ENCODE peak calls at places on chromosomes 13 and 19, in four cellular contexts. N is GM23248; A is adrenal gland; W is CD8-positive, alpha-beta memory T cell. H is an unnamed sample.

GRCh38 chr13:50080158-50080855 is 65.1 kb downstream of the KCNRG start:
- DNase-seq in A (peak; percentile 50), N (peak; percentile 64), W (peak; percentile 57), H (peak; percentile 44)

GRCh38 chr19:46674416-46675178 is 13.6 kb upstream of the DACT3 start:
- DNase-seq in W (no peak), N (no peak), A (no peak), H (no peak)

GRCh38 chr13:87671824-87672603 is 843 bp downstream of the SLITRK5 start:
- DNase-seq in W (no peak), N (peak; percentile 9), A (no peak), H (no peak)

GRCh38 chr13:62687727-62688126 is 1272.1 kb upstream of the PCDH20 start:
- DNase-seq in W (no peak), N (no peak), A (no peak), H (no peak)

GRCh38 chr13:66036024-66036614 is 1194.0 kb downstream of the PCDH9 start:
- DNase-seq in A (no peak), N (no peak), W (no peak), H (peak; percentile 27)

GRCh38 chr13:52969373-52969772 is 59.2 kb upstream of the OLFM4 start:
- DNase-seq in W (no peak), A (no peak), N (no peak), H (no peak)

GRCh38 chr13:111184685-111185401 is 69.7 kb downstream of the ARHGEF7 start:
- DNase-seq in A (no peak), W (peak; percentile 69), N (no peak), H (no peak)

GRCh38 chr13:52158629-52159158 is 703 bp downstream of the NEK3 start:
- DNase-seq in A (no peak), W (no peak), N (peak; percentile 74), H (peak; percentile 42)

GRCh38 chr19:56987184-56987583 is 132.6 kb upstream of the USP29 start:
- DNase-seq in W (no peak), A (no peak), N (no peak), H (no peak)

GRCh38 chr19:23784274-23784673 is 25.6 kb upstream of the ZNF681 start:
- DNase-seq in N (no peak), W (no peak), A (no peak), H (no peak)

DNA sequence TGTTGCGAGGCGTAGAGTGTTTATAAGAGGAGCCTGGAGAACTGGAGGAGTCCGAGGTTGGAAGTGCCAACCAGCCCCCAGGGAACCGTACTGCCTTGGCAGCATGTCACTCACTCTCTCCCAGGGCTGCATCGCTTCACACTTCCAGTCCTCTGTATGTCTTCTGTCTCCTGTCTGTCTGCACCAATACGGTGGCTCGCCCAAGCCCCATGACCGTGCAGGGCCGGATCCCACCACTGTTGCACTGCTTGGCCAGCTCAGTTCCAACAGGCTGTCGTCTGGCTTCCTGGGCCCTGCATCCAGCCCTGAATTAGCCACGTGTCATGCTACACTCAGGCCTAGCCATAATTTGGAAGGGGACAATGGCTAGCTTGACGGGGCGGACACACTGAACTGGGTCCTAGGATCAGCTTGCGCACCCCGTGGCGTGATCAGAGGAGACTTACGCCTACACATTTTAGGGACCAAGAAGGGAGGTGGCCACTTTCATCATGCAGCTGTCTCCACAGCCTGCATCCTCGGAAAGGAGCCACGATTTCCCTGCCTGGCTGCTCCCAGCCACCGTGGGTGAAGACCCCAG is 147.1 kb downstream of the URI1 start:
- DNase-seq in W (no peak), A (no peak), N (no peak), H (no peak)
- H3K4me1 ChIP-seq in W (no peaks in the 10 kb centered on the region), A (no peaks in the 10 kb centered on the region), N (no peaks in the 10 kb centered on the region), H (no peaks in the 10 kb centered on the region)

DNA sequence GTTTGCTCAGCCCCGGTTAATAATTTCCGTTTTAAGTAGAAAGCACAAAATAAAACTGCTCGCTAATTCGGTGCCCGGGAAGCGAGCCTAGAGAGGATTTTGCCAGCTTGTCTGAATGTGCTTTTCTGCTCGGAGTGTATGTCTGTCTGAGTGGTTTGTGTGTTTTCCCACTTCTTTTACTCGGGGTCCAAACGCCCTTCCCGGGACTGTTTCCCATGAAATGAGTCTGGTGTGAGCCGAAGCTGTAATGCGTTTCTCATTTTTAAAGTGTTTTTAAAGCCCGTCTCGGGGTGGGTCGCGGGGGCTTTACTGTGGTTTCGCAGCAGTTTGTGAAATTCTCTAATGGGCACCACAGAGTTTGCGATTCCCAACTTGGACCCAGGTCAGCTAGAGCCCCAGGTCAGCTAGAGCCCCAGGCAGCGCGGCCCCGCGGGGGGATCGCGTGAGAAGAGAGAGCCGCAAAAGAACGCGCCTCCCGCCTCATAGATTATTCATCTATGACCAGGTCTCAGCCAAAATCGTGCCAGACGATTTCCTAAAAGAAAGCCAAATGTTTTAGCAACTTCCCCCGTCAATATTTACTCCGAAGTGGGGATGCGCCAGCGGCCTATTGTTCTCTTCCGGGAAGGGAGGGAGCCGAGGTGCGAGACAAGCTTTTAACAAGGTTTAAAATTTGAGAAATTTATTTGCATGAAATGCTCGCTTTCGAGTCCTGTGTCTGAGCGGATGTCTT is 2.0 kb downstream of the ZIC2 start:
- DNase-seq in N (peak; percentile 57), W (no peak), A (no peak), H (no peak)
- H3K4me1 ChIP-seq in N (no peaks in the 10 kb centered on the region), W (peaks cover 21% of the 10 kb centered on the region), A (peaks cover 19% of the 10 kb centered on the region), H (peaks cover 12% of the 10 kb centered on the region)

DNA sequence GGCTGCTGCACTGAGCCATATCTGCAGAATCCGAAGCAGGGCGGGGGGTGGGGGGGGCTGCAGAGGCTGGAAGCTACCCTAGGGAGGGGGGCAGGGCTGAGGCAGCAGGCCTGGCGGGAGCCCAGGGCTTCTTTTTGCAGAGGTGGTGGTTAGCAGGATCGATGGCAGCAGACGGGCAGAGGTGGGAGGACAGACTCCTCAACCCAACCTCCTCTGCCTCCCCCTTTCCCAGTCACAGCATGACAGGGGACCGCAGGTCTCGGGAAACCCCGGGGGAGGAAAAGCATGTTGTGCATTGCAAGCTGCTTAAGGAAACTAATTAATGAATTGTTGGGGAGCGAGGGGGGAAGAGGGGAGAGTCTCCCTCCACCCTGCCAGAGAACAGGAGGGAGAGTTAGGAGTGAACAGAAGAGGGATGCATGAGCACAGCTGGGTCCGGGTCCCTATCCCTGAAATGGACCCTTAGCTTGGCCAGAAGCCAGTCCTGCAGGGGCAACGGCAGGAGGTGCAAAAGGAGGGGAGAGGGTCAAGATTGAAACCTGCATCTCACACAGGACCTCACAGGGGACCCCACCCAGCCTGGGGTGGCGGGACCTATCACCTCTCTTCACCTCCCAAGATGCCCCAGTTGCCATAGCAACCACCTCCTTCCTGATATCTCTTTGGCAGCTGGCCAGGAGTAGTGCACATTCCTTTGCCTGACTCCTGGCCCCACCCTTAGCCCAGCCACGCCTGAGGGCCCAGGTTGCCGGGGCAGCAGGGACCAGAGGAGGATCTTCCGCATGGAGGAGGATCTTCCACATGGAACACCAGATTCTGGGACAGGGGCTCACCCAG is 1.8 kb downstream of the FXYD7 start:
- DNase-seq in W (peak; percentile 36), A (no peak), N (no peak), H (no peak)
- H3K4me1 ChIP-seq in W (peaks cover 40% of the 10 kb centered on the region), A (no peaks in the 10 kb centered on the region), N (peaks cover 2% of the 10 kb centered on the region), H (no peaks in the 10 kb centered on the region)

GRCh38 chr19:3509566-3509989 is 3.5 kb downstream of the FZR1 start:
- DNase-seq in A (peak; percentile 87), N (peak; percentile 90), W (no peak), H (peak; percentile 86)
- H3K4me1 ChIP-seq in A (peaks cover 46% of the 10 kb centered on the region), N (peaks cover 8% of the 10 kb centered on the region), W (peaks cover 25% of the 10 kb centered on the region), H (peaks cover 48% of the 10 kb centered on the region)

GRCh38 chr19:55596304-55596703 is 3.0 kb downstream of the FIZ1 start:
- DNase-seq in N (no peak), W (no peak), A (no peak), H (no peak)
- H3K4me1 ChIP-seq in N (peaks cover 4% of the 10 kb centered on the region), W (peaks cover 14% of the 10 kb centered on the region), A (peaks cover 7% of the 10 kb centered on the region), H (no peaks in the 10 kb centered on the region)

DNA sequence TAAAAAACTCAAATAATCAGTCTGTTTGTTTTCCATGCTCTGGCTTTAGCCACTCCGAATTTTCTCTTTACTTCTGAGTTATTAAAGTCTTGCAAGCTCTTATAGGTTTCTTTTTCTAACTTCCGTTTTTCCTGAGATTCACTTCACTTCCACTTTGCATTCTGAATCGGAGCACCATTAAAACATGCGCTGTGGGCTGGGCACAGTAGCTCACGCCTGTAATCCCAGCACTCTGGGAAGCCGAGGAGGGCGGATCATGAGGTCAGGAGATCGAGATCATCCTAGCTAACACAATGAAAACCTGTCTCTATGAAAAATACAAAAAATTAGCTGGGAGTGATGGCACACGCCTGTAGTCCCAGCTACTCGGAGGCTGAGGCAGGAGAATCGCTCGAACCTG is 357.9 kb downstream of the SLITRK6 start:
- DNase-seq in N (no peak), A (no peak), W (no peak), H (no peak)
- H3K4me1 ChIP-seq in N (no peaks in the 10 kb centered on the region), A (no peaks in the 10 kb centered on the region), W (no peaks in the 10 kb centered on the region), H (no peaks in the 10 kb centered on the region)

GRCh38 chr19:11092181-11092538 is 2.9 kb downstream of the LDLR start:
- DNase-seq in W (peak; percentile 42), A (no peak), N (peak; percentile 87), H (peak; percentile 65)
- H3K4me1 ChIP-seq in W (peaks cover 68% of the 10 kb centered on the region), A (peaks cover 70% of the 10 kb centered on the region), N (peaks cover 51% of the 10 kb centered on the region), H (peaks cover 52% of the 10 kb centered on the region)

H was measured in astrocyte.